ENCODE peak calls at places on chromosomes 3 and 15, in six cellular contexts. One of them, this sample, is unnamed.

GRCh38 chr15:67691450-67691849 is 133.9 kb upstream of the SKOR1 start:
- DNase-seq in esophagus squamous epithelium: no peak
- DNase-seq in colonic mucosa: no peak
- DNase-seq in Panc1: no peak
- DNase-seq in cardiac muscle cell: no peak
- DNase-seq in K562: no peak
- DNase-seq in this sample: no peak

GRCh38 chr3:111351334-111351733 is 190.7 kb upstream of the CD96 start:
- DNase-seq in esophagus squamous epithelium: no peak
- DNase-seq in colonic mucosa: no peak
- DNase-seq in Panc1: no peak
- DNase-seq in cardiac muscle cell: peak; percentile 42
- DNase-seq in K562: no peak
- DNase-seq in this sample: no peak

GRCh38 chr3:122458992-122459391 is 43.1 kb upstream of the WDR5B start:
- DNase-seq in esophagus squamous epithelium: no peak
- DNase-seq in colonic mucosa: no peak
- DNase-seq in Panc1: no peak
- DNase-seq in cardiac muscle cell: peak; percentile 29
- DNase-seq in K562: no peak
- DNase-seq in this sample: no peak

GRCh38 chr15:29278436-29279099 is 8.9 kb upstream of the NSMCE3 start:
- DNase-seq in esophagus squamous epithelium: no peak
- DNase-seq in colonic mucosa: no peak
- DNase-seq in Panc1: no peak
- DNase-seq in cardiac muscle cell: peak; percentile 24
- DNase-seq in K562: no peak
- DNase-seq in this sample: no peak

GRCh38 chr3:127964053-127964452 is 49.0 kb downstream of the KBTBD12 start:
- DNase-seq in esophagus squamous epithelium: no peak
- DNase-seq in colonic mucosa: no peak
- DNase-seq in Panc1: no peak
- DNase-seq in cardiac muscle cell: peak; percentile 78
- DNase-seq in K562: no peak
- DNase-seq in this sample: no peak

GRCh38 chr15:71362987-71363968 is 248.0 kb downstream of the THSD4 start:
- DNase-seq in esophagus squamous epithelium: no peak
- DNase-seq in colonic mucosa: no peak
- DNase-seq in Panc1: no peak
- DNase-seq in cardiac muscle cell: no peak
- DNase-seq in K562: no peak
- DNase-seq in this sample: no peak

GRCh38 chr15:38612159-38612863 is 47.7 kb upstream of the RASGRP1 start:
- DNase-seq in esophagus squamous epithelium: no peak
- DNase-seq in colonic mucosa: no peak
- DNase-seq in Panc1: no peak
- DNase-seq in cardiac muscle cell: no peak
- DNase-seq in K562: no peak
- DNase-seq in this sample: no peak

GRCh38 chr15:76366714-76367113 is 30.1 kb downstream of the ISL2 start:
- DNase-seq in esophagus squamous epithelium: no peak
- DNase-seq in colonic mucosa: peak; percentile 87
- DNase-seq in Panc1: no peak
- DNase-seq in cardiac muscle cell: no peak
- DNase-seq in K562: no peak
- DNase-seq in this sample: no peak

GRCh38 chr15:84892786-84893307 is 8.4 kb downstream of the SLC28A1 start:
- DNase-seq in esophagus squamous epithelium: no peak
- DNase-seq in colonic mucosa: no peak
- DNase-seq in Panc1: no peak
- DNase-seq in cardiac muscle cell: no peak
- DNase-seq in K562: no peak
- DNase-seq in this sample: no peak

GRCh38 chr3:95894820-95895219 is 919.6 kb upstream of the EPHA6 start:
- DNase-seq in esophagus squamous epithelium: no peak
- DNase-seq in colonic mucosa: no peak
- DNase-seq in Panc1: no peak
- DNase-seq in cardiac muscle cell: no peak
- DNase-seq in K562: no peak
- DNase-seq in this sample: no peak

GRCh38 chr3:52532838-52533622 is 627 bp downstream of the NT5DC2 start:
- DNase-seq in esophagus squamous epithelium: no peak
- DNase-seq in colonic mucosa: peak; percentile 28
- DNase-seq in Panc1: no peak
- DNase-seq in cardiac muscle cell: peak; percentile 63
- DNase-seq in K562: peak; percentile 61
- DNase-seq in this sample: no peak

GRCh38 chr3:184814214-184814613 is 2.2 kb downstream of the VPS8 start:
- DNase-seq in esophagus squamous epithelium: no peak
- DNase-seq in colonic mucosa: no peak
- DNase-seq in Panc1: no peak
- DNase-seq in cardiac muscle cell: no peak
- DNase-seq in K562: no peak
- DNase-seq in this sample: no peak

GRCh38 chr15:66294157-66294931 is 976 bp downstream of the DIS3L start:
- DNase-seq in esophagus squamous epithelium: peak; percentile 2
- DNase-seq in colonic mucosa: peak; percentile 66
- DNase-seq in Panc1: peak; percentile 15
- DNase-seq in cardiac muscle cell: peak; percentile 41
- DNase-seq in K562: peak; percentile 17
- DNase-seq in this sample: no peak

GRCh38 chr3:102163039-102163817 is 271.6 kb upstream of the ZPLD1 start:
- DNase-seq in esophagus squamous epithelium: no peak
- DNase-seq in colonic mucosa: no peak
- DNase-seq in Panc1: no peak
- DNase-seq in cardiac muscle cell: peak; percentile 3
- DNase-seq in K562: no peak
- DNase-seq in this sample: no peak

GRCh38 chr15:68620721-68621528 is 42.1 kb downstream of the CORO2B start:
- DNase-seq in esophagus squamous epithelium: no peak
- DNase-seq in colonic mucosa: peak; percentile 70
- DNase-seq in Panc1: no peak
- DNase-seq in cardiac muscle cell: peak; percentile 21
- DNase-seq in K562: no peak
- DNase-seq in this sample: no peak

GRCh38 chr3:160331127-160331937 is 67.7 kb downstream of the IFT80 start:
- DNase-seq in esophagus squamous epithelium: no peak
- DNase-seq in colonic mucosa: no peak
- DNase-seq in Panc1: peak; percentile 56
- DNase-seq in cardiac muscle cell: no peak
- DNase-seq in K562: no peak
- DNase-seq in this sample: no peak

GRCh38 chr3:190541560-190541959 is 27.7 kb downstream of the IL1RAP start:
- DNase-seq in esophagus squamous epithelium: no peak
- DNase-seq in colonic mucosa: no peak
- DNase-seq in Panc1: no peak
- DNase-seq in cardiac muscle cell: no peak
- DNase-seq in K562: no peak
- DNase-seq in this sample: no peak

GRCh38 chr15:71775857-71776256 is 34.5 kb upstream of the NR2E3 start:
- DNase-seq in esophagus squamous epithelium: no peak
- DNase-seq in colonic mucosa: no peak
- DNase-seq in Panc1: no peak
- DNase-seq in cardiac muscle cell: no peak
- DNase-seq in K562: no peak
- DNase-seq in this sample: no peak

GRCh38 chr3:174957581-174958001 is 98.5 kb downstream of the NAALADL2 start:
- DNase-seq in esophagus squamous epithelium: no peak
- DNase-seq in colonic mucosa: no peak
- DNase-seq in Panc1: no peak
- DNase-seq in cardiac muscle cell: no peak
- DNase-seq in K562: no peak
- DNase-seq in this sample: no peak

GRCh38 chr15:75349851-75350588 is 3.2 kb downstream of the NEIL1 start:
- DNase-seq in esophagus squamous epithelium: no peak
- DNase-seq in colonic mucosa: peak; percentile 34
- DNase-seq in Panc1: no peak
- DNase-seq in cardiac muscle cell: no peak
- DNase-seq in K562: no peak
- DNase-seq in this sample: peak; percentile 59

GRCh38 chr3:48558446-48559134 is 2.0 kb upstream of the PFKFB4 start:
- DNase-seq in esophagus squamous epithelium: no peak
- DNase-seq in colonic mucosa: peak; percentile 41
- DNase-seq in Panc1: no peak
- DNase-seq in cardiac muscle cell: no peak
- DNase-seq in K562: no peak
- DNase-seq in this sample: no peak

GRCh38 chr15:67192185-67192584 is 62.3 kb downstream of the AAGAB start:
- DNase-seq in esophagus squamous epithelium: no peak
- DNase-seq in colonic mucosa: no peak
- DNase-seq in Panc1: no peak
- DNase-seq in cardiac muscle cell: no peak
- DNase-seq in K562: no peak
- DNase-seq in this sample: no peak

GRCh38 chr15:67381416-67382045 is 126.9 kb downstream of the IQCH start:
- DNase-seq in esophagus squamous epithelium: no peak
- DNase-seq in colonic mucosa: no peak
- DNase-seq in Panc1: no peak
- DNase-seq in cardiac muscle cell: no peak
- DNase-seq in K562: no peak
- DNase-seq in this sample: no peak

GRCh38 chr3:158802399-158803023 is 657 bp downstream of the MFSD1 start:
- DNase-seq in esophagus squamous epithelium: no peak
- DNase-seq in colonic mucosa: no peak
- DNase-seq in Panc1: no peak
- DNase-seq in cardiac muscle cell: peak; percentile 19
- DNase-seq in K562: no peak
- DNase-seq in this sample: no peak

GRCh38 chr15:75446146-75446545 is 5.3 kb downstream of the SIN3A start:
- DNase-seq in esophagus squamous epithelium: no peak
- DNase-seq in colonic mucosa: no peak
- DNase-seq in Panc1: no peak
- DNase-seq in cardiac muscle cell: no peak
- DNase-seq in K562: no peak
- DNase-seq in this sample: no peak

GRCh38 chr15:96336045-96336642 is 5.6 kb downstream of the NR2F2 start:
- DNase-seq in esophagus squamous epithelium: no peak
- DNase-seq in colonic mucosa: peak; percentile 33
- DNase-seq in Panc1: no peak
- DNase-seq in cardiac muscle cell: no peak
- DNase-seq in K562: no peak
- DNase-seq in this sample: no peak

GRCh38 chr3:42735609-42736008 is 33.0 kb upstream of the HHATL start:
- DNase-seq in esophagus squamous epithelium: no peak
- DNase-seq in colonic mucosa: peak; percentile 12
- DNase-seq in Panc1: no peak
- DNase-seq in cardiac muscle cell: no peak
- DNase-seq in K562: no peak
- DNase-seq in this sample: no peak

GRCh38 chr15:51869074-51869425 is 39.6 kb downstream of the TMOD3 start:
- DNase-seq in esophagus squamous epithelium: no peak
- DNase-seq in colonic mucosa: peak; percentile 68
- DNase-seq in Panc1: no peak
- DNase-seq in cardiac muscle cell: no peak
- DNase-seq in K562: no peak
- DNase-seq in this sample: no peak

GRCh38 chr3:51705276-51706020 is 1.4 kb upstream of the GRM2 start:
- DNase-seq in esophagus squamous epithelium: no peak
- DNase-seq in colonic mucosa: no peak
- DNase-seq in Panc1: no peak
- DNase-seq in cardiac muscle cell: no peak
- DNase-seq in K562: no peak
- DNase-seq in this sample: no peak

GRCh38 chr15:60751985-60752952 is 273.3 kb upstream of the ICE2 start:
- DNase-seq in esophagus squamous epithelium: no peak
- DNase-seq in colonic mucosa: peak; percentile 27
- DNase-seq in Panc1: no peak
- DNase-seq in cardiac muscle cell: no peak
- DNase-seq in K562: no peak
- DNase-seq in this sample: no peak

GRCh38 chr15:52406601-52407000 is 111.0 kb upstream of the MYO5C start:
- DNase-seq in esophagus squamous epithelium: no peak
- DNase-seq in colonic mucosa: no peak
- DNase-seq in Panc1: no peak
- DNase-seq in cardiac muscle cell: no peak
- DNase-seq in K562: no peak
- DNase-seq in this sample: no peak

GRCh38 chr3:134897391-134898131 is 102.5 kb downstream of the EPHB1 start:
- DNase-seq in esophagus squamous epithelium: no peak
- DNase-seq in colonic mucosa: no peak
- DNase-seq in Panc1: no peak
- DNase-seq in cardiac muscle cell: no peak
- DNase-seq in K562: no peak
- DNase-seq in this sample: no peak

GRCh38 chr3:118262800-118263402 is 771.7 kb downstream of the IGSF11 start:
- DNase-seq in esophagus squamous epithelium: no peak
- DNase-seq in colonic mucosa: no peak
- DNase-seq in Panc1: no peak
- DNase-seq in cardiac muscle cell: no peak
- DNase-seq in K562: no peak
- DNase-seq in this sample: no peak

GRCh38 chr3:171227828-171228227 is 201.3 kb upstream of the SLC2A2 start:
- DNase-seq in esophagus squamous epithelium: no peak
- DNase-seq in colonic mucosa: no peak
- DNase-seq in Panc1: no peak
- DNase-seq in cardiac muscle cell: no peak
- DNase-seq in K562: no peak
- DNase-seq in this sample: no peak

GRCh38 chr3:169146112-169146665 is 517.3 kb downstream of the MECOM start:
- DNase-seq in esophagus squamous epithelium: no peak
- DNase-seq in colonic mucosa: peak; percentile 70
- DNase-seq in Panc1: no peak
- DNase-seq in cardiac muscle cell: peak; percentile 65
- DNase-seq in K562: peak; percentile 58
- DNase-seq in this sample: no peak

GRCh38 chr15:87099916-87100315 is 1020.2 kb downstream of the AGBL1 start:
- DNase-seq in esophagus squamous epithelium: no peak
- DNase-seq in colonic mucosa: no peak
- DNase-seq in Panc1: no peak
- DNase-seq in cardiac muscle cell: no peak
- DNase-seq in K562: no peak
- DNase-seq in this sample: no peak
- H3K9me3 ChIP-seq in esophagus squamous epithelium: peaks cover 10% of the 10 kb centered on the region
- H3K9me3 ChIP-seq in colonic mucosa: peaks cover 3% of the 10 kb centered on the region
- H3K9me3 ChIP-seq in Panc1: no peaks in the 10 kb centered on the region
- H3K9me3 ChIP-seq in cardiac muscle cell: no peaks in the 10 kb centered on the region
- H3K9me3 ChIP-seq in K562: peaks cover 2% of the 10 kb centered on the region
- H3K9me3 ChIP-seq in this sample: peaks cover 2% of the 10 kb centered on the region

GRCh38 chr3:58690490-58690889 is 23.9 kb upstream of the FAM3D start:
- DNase-seq in esophagus squamous epithelium: no peak
- DNase-seq in colonic mucosa: no peak
- DNase-seq in Panc1: no peak
- DNase-seq in cardiac muscle cell: no peak
- DNase-seq in K562: no peak
- DNase-seq in this sample: no peak
- H3K9me3 ChIP-seq in esophagus squamous epithelium: peaks cover 15% of the 10 kb centered on the region
- H3K9me3 ChIP-seq in colonic mucosa: no peaks in the 10 kb centered on the region
- H3K9me3 ChIP-seq in Panc1: peaks cover 7% of the 10 kb centered on the region
- H3K9me3 ChIP-seq in cardiac muscle cell: peaks cover 6% of the 10 kb centered on the region
- H3K9me3 ChIP-seq in K562: no peaks in the 10 kb centered on the region
- H3K9me3 ChIP-seq in this sample: no peaks in the 10 kb centered on the region

GRCh38 chr15:79878078-79878705 is 18.6 kb downstream of the MTHFS start:
- DNase-seq in esophagus squamous epithelium: no peak
- DNase-seq in colonic mucosa: no peak
- DNase-seq in Panc1: no peak
- DNase-seq in cardiac muscle cell: no peak
- DNase-seq in K562: no peak
- DNase-seq in this sample: no peak
- H3K9me3 ChIP-seq in esophagus squamous epithelium: peaks cover 53% of the 10 kb centered on the region
- H3K9me3 ChIP-seq in colonic mucosa: peaks cover 4% of the 10 kb centered on the region
- H3K9me3 ChIP-seq in Panc1: peaks cover 39% of the 10 kb centered on the region
- H3K9me3 ChIP-seq in cardiac muscle cell: no peaks in the 10 kb centered on the region
- H3K9me3 ChIP-seq in K562: peaks cover 10% of the 10 kb centered on the region
- H3K9me3 ChIP-seq in this sample: peaks cover 6% of the 10 kb centered on the region

GRCh38 chr3:167783781-167784180 is 48.3 kb downstream of the SERPINI1 start:
- DNase-seq in esophagus squamous epithelium: no peak
- DNase-seq in colonic mucosa: no peak
- DNase-seq in Panc1: no peak
- DNase-seq in cardiac muscle cell: no peak
- DNase-seq in K562: no peak
- DNase-seq in this sample: no peak
- H3K9me3 ChIP-seq in esophagus squamous epithelium: no peaks in the 10 kb centered on the region
- H3K9me3 ChIP-seq in colonic mucosa: no peaks in the 10 kb centered on the region
- H3K9me3 ChIP-seq in Panc1: no peaks in the 10 kb centered on the region
- H3K9me3 ChIP-seq in cardiac muscle cell: no peaks in the 10 kb centered on the region
- H3K9me3 ChIP-seq in K562: no peaks in the 10 kb centered on the region
- H3K9me3 ChIP-seq in this sample: no peaks in the 10 kb centered on the region

This sample was measured in T-helper 17 cell.